ENCODE peak calls at places on chromosomes 5 and 9, in six cellular contexts. N is HCT116, L is K562, P is GM23338, X is Panc1, Q is SK-N-SH. E is an unnamed sample.

GRCh38 chr5:158644301-158644700 is 455.4 kb downstream of the EBF1 start:
- DNase-seq in X (no peak), Q (no peak), P (no peak), N (no peak), L (no peak), E (no peak)

GRCh38 chr5:127870914-127871313 is 167.7 kb downstream of the CCDC192 start:
- DNase-seq in N (no peak), P (no peak), L (no peak), X (no peak), Q (no peak), E (no peak)

GRCh38 chr5:76663573-76663972 is 40.4 kb upstream of the F2RL2 start:
- DNase-seq in Q (no peak), X (no peak), L (peak; percentile 32), P (no peak), N (no peak), E (no peak)

GRCh38 chr5:160118349-160119141 is 705 bp downstream of the PWWP2A start:
- DNase-seq in Q (peak; percentile 83), L (peak; percentile 47), P (peak; percentile 16), N (no peak), X (no peak), E (peak; percentile 51)

GRCh38 chr5:100505984-100506670 is 29.0 kb upstream of the FAM174A start:
- DNase-seq in Q (no peak), L (no peak), N (peak; percentile 31), X (peak; percentile 35), P (no peak), E (peak; percentile 12)

GRCh38 chr9:134440636-134441226 is 114.5 kb downstream of the RXRA start:
- DNase-seq in N (no peak), L (no peak), Q (no peak), X (no peak), P (no peak), E (no peak)

GRCh38 chr5:150779397-150780179 is 1.0 kb downstream of the SMIM3 start:
- DNase-seq in P (no peak), L (no peak), N (no peak), X (no peak), Q (no peak), E (peak; percentile 82)

GRCh38 chr5:23631283-23632045 is 124.1 kb downstream of the PRDM9 start:
- DNase-seq in P (no peak), L (no peak), N (no peak), X (no peak), Q (no peak), E (no peak)

GRCh38 chr9:82410306-82410705 is 421.7 kb downstream of the SPATA31D1 start:
- DNase-seq in P (no peak), L (no peak), Q (no peak), N (no peak), X (no peak), E (no peak)

GRCh38 chr9:133003071-133003461 is 24.6 kb downstream of the GFI1B start:
- DNase-seq in X (no peak), Q (no peak), L (peak; percentile 80), N (no peak), P (no peak), E (no peak)

GRCh38 chr5:127959152-127959764 is 124.3 kb upstream of the SLC12A2 start:
- DNase-seq in P (no peak), L (peak; percentile 30), N (peak; percentile 39), X (peak; percentile 54), Q (peak; percentile 63), E (no peak)

GRCh38 chr5:159310492-159310891 is 19.8 kb downstream of the IL12B start:
- DNase-seq in X (no peak), N (no peak), P (peak; percentile 78), Q (no peak), L (peak; percentile 15), E (no peak)

GRCh38 chr9:81557957-81558791 is 131.2 kb downstream of the TLE1 start:
- DNase-seq in N (no peak), L (no peak), P (no peak), Q (no peak), X (no peak), E (no peak)

GRCh38 chr9:3903273-3903672 is 377.5 kb upstream of the RFX3 start:
- DNase-seq in N (no peak), L (no peak), P (no peak), Q (no peak), X (no peak), E (no peak)

GRCh38 chr9:31808770-31809169 is 575.7 kb upstream of the ACO1 start:
- DNase-seq in N (no peak), X (no peak), Q (no peak), L (peak; percentile 0), P (no peak), E (no peak)

GRCh38 chr9:127970401-127971313 is 10.1 kb downstream of the EEIG1 start:
- DNase-seq in L (no peak), P (no peak), Q (peak; percentile 10), X (no peak), N (no peak), E (no peak)

GRCh38 chr5:176619203-176619568 is 9.2 kb upstream of the GPRIN1 start:
- DNase-seq in N (peak; percentile 79), Q (peak; percentile 98), L (peak; percentile 96), P (peak; percentile 98), X (no peak), E (no peak)

GRCh38 chr5:81208904-81209303 is 24.2 kb upstream of the CKMT2 start:
- DNase-seq in X (no peak), Q (no peak), P (no peak), L (no peak), N (no peak), E (no peak)

GRCh38 chr5:568061-568781 is 43.9 kb upstream of the CEP72 start:
- DNase-seq in X (no peak), N (no peak), Q (no peak), L (no peak), P (no peak), E (no peak)

GRCh38 chr9:26053954-26054353 is 375.7 kb upstream of the TUSC1 start:
- DNase-seq in N (no peak), L (no peak), Q (no peak), P (no peak), X (no peak), E (no peak)

GRCh38 chr5:178381921-178382688 is 149.5 kb upstream of the PHYKPL start:
- DNase-seq in P (no peak), L (no peak), N (no peak), Q (no peak), X (no peak), E (no peak)

GRCh38 chr5:10594591-10595210 is 30.8 kb downstream of the ANKRD33B start:
- DNase-seq in X (no peak), Q (no peak), P (no peak), N (no peak), L (peak; percentile 34), E (no peak)

GRCh38 chr5:170397059-170397458 is 7.9 kb upstream of the KCNMB1 start:
- DNase-seq in L (no peak), Q (no peak), N (no peak), P (peak; percentile 59), X (no peak), E (no peak)

GRCh38 chr9:123120953-123121352 is 87.5 kb downstream of the GPR21 start:
- DNase-seq in N (no peak), X (no peak), L (no peak), P (no peak), Q (no peak), E (no peak)

GRCh38 chr9:38620483-38621433 is at the start of gene ANKRD18A:
- DNase-seq in X (peak; percentile 61), L (no peak), Q (peak; percentile 91), P (peak; percentile 98), N (peak; percentile 83), E (peak; percentile 91)

GRCh38 chr9:17063535-17064135 is 71.2 kb upstream of the CNTLN start:
- DNase-seq in L (peak; percentile 19), P (peak; percentile 83), X (peak; percentile 10), N (peak; percentile 32), Q (peak; percentile 56), E (peak; percentile 2)
- TF ChIP-seq REST in L (no peak), P (no peak), X (no peak), N (no peak), Q (no peak), E (no peak)

GRCh38 chr5:14280294-14280854 is 137.2 kb downstream of the TRIO start:
- DNase-seq in X (no peak), N (no peak), Q (no peak), L (no peak), P (no peak), E (no peak)
- TF ChIP-seq POLR2AphosphoS5 in X (no peak), N (no peak), Q (no peak), L (no peak), P (no peak), E (no peak)

GRCh38 chr5:168006473-168007130 is 284.8 kb upstream of the WWC1 start:
- DNase-seq in L (no peak), X (no peak), Q (no peak), N (no peak), P (no peak), E (no peak)
- TF ChIP-seq REST in L (no peak), X (no peak), Q (no peak), N (no peak), P (no peak), E (no peak)

GRCh38 chr9:114080773-114081440 is 2.8 kb upstream of the AMBP start:
- DNase-seq in L (no peak), Q (no peak), X (no peak), N (no peak), P (no peak), E (no peak)
- TF ChIP-seq POLR2AphosphoS5 in L (no peak), Q (no peak), X (no peak), N (no peak), P (no peak), E (no peak)

GRCh38 chr5:141127305-141127704 is 5.7 kb downstream of the PCDHB4 start:
- DNase-seq in P (peak; percentile 37), Q (no peak), N (no peak), X (no peak), L (no peak), E (no peak)

GRCh38 chr5:141121985-141122384 is 367 bp downstream of the PCDHB4 start:
- DNase-seq in L (no peak), P (no peak), X (no peak), Q (peak; percentile 57), N (no peak), E (no peak)

GRCh38 chr5:141121563-141121962 is at the start of gene PCDHB4:
- DNase-seq in L (peak; percentile 34), N (no peak), X (no peak), P (peak; percentile 92), Q (peak; percentile 49), E (no peak)
- TF ChIP-seq REST in L (no peak), N (no peak), X (no peak), P (no peak), Q (no peak), E (no peak)